ENCODE peak calls at places on chromosomes 2 and 18, in seven cellular contexts. One of them, this sample, is unnamed.

GRCh38 chr2:158773121-158773520 is 22.0 kb upstream of the DAPL1 start:
- DNase-seq in sigmoid colon: no peak
- DNase-seq in effector memory CD4-positive, alpha-beta T cell: no peak
- DNase-seq in T-helper 17 cell: no peak
- DNase-seq in aorta: peak
- DNase-seq in NCI-H748 treated with DMSO at 0.1 percent for 48 hours: no peak
- DNase-seq in pancreas: no peak
- DNase-seq in this sample: no peak

GRCh38 chr2:181440336-181440735 is 16.9 kb upstream of the ITGA4 start:
- DNase-seq in effector memory CD4-positive, alpha-beta T cell: no peak
- DNase-seq in T-helper 17 cell: no peak
- DNase-seq in NCI-H748 treated with DMSO at 0.1 percent for 48 hours: no peak
- DNase-seq in pancreas: no peak
- DNase-seq in aorta: no peak
- DNase-seq in sigmoid colon: no peak
- DNase-seq in this sample: no peak

GRCh38 chr2:50952596-50952995 is 79.3 kb downstream of the NRXN1 start:
- DNase-seq in aorta: no peak
- DNase-seq in NCI-H748 treated with DMSO at 0.1 percent for 48 hours: no peak
- DNase-seq in T-helper 17 cell: no peak
- DNase-seq in pancreas: no peak
- DNase-seq in sigmoid colon: no peak
- DNase-seq in effector memory CD4-positive, alpha-beta T cell: no peak
- DNase-seq in this sample: no peak

GRCh38 chr2:219099319-219099718 is 38.6 kb upstream of the IHH start:
- DNase-seq in aorta: no peak
- DNase-seq in pancreas: no peak
- DNase-seq in effector memory CD4-positive, alpha-beta T cell: no peak
- DNase-seq in NCI-H748 treated with DMSO at 0.1 percent for 48 hours: no peak
- DNase-seq in T-helper 17 cell: no peak
- DNase-seq in sigmoid colon: no peak
- DNase-seq in this sample: no peak

GRCh38 chr18:2846638-2847340 is at the start of gene EMILIN2:
- DNase-seq in effector memory CD4-positive, alpha-beta T cell: no peak
- DNase-seq in aorta: peak
- DNase-seq in T-helper 17 cell: peak
- DNase-seq in pancreas: peak
- DNase-seq in NCI-H748 treated with DMSO at 0.1 percent for 48 hours: no peak
- DNase-seq in sigmoid colon: peak
- DNase-seq in this sample: peak

GRCh38 chr18:32300914-32301313 is 111.1 kb downstream of the MEP1B start:
- DNase-seq in effector memory CD4-positive, alpha-beta T cell: no peak
- DNase-seq in sigmoid colon: no peak
- DNase-seq in NCI-H748 treated with DMSO at 0.1 percent for 48 hours: no peak
- DNase-seq in aorta: no peak
- DNase-seq in T-helper 17 cell: no peak
- DNase-seq in pancreas: no peak
- DNase-seq in this sample: no peak

GRCh38 chr18:34122724-34123334 is 101.9 kb downstream of the NOL4 start:
- DNase-seq in effector memory CD4-positive, alpha-beta T cell: no peak
- DNase-seq in T-helper 17 cell: no peak
- DNase-seq in aorta: no peak
- DNase-seq in sigmoid colon: no peak
- DNase-seq in pancreas: no peak
- DNase-seq in NCI-H748 treated with DMSO at 0.1 percent for 48 hours: peak
- DNase-seq in this sample: peak

GRCh38 chr2:236776695-236777251 is 207.1 kb downstream of the ACKR3 start:
- DNase-seq in sigmoid colon: no peak
- DNase-seq in T-helper 17 cell: no peak
- DNase-seq in NCI-H748 treated with DMSO at 0.1 percent for 48 hours: no peak
- DNase-seq in effector memory CD4-positive, alpha-beta T cell: no peak
- DNase-seq in aorta: peak
- DNase-seq in pancreas: no peak
- DNase-seq in this sample: no peak

GRCh38 chr2:45895477-45895876 is 244.0 kb downstream of the PRKCE start:
- DNase-seq in aorta: no peak
- DNase-seq in sigmoid colon: no peak
- DNase-seq in T-helper 17 cell: no peak
- DNase-seq in pancreas: no peak
- DNase-seq in NCI-H748 treated with DMSO at 0.1 percent for 48 hours: no peak
- DNase-seq in effector memory CD4-positive, alpha-beta T cell: no peak
- DNase-seq in this sample: no peak